ENCODE peak calls at places on chromosomes 6 and 20, in nine cellular contexts. T, E, P, U, R, H, G, W and C are unnamed samples.

GRCh38 chr20:3430376-3431069 is 23.1 kb upstream of the DNAAF9 start:
- DNase-seq in T (no peak), E (no peak), P (no peak), U (no peak), R (no peak), H (no peak), G (no peak), W (no peak), C (no peak)

GRCh38 chr20:17654649-17655285 is 27.3 kb downstream of the RRBP1 start:
- DNase-seq in T (no peak), E (peak), P (peak), U (peak), R (no peak), H (peak), G (peak), W (no peak), C (peak)

GRCh38 chr20:46011631-46012482 is 3.1 kb downstream of the MMP9 start:
- DNase-seq in T (peak), E (peak), P (no peak), U (no peak), R (no peak), H (peak), G (peak), W (peak), C (no peak)

GRCh38 chr6:112939543-112939942 is 592.4 kb downstream of the RFPL4B start:
- DNase-seq in T (no peak), E (no peak), P (no peak), U (no peak), R (no peak), H (no peak), G (peak), W (no peak), C (no peak)

GRCh38 chr6:158168054-158168303 is at the start of gene SERAC1:
- DNase-seq in T (no peak), E (no peak), P (no peak), U (no peak), R (no peak), H (no peak), G (no peak), W (no peak), C (no peak)

GRCh38 chr20:45944151-45944964 is 9.9 kb downstream of the PCIF1 start:
- DNase-seq in T (no peak), E (no peak), P (no peak), U (no peak), R (no peak), H (peak), G (no peak), W (no peak), C (no peak)

GRCh38 chr20:58818585-58819285 is 32.0 kb downstream of the GNAS-AS1 start:
- DNase-seq in T (no peak), E (no peak), P (no peak), U (no peak), R (no peak), H (no peak), G (peak), W (no peak), C (no peak)

GRCh38 chr6:137246801-137247202 is 27.6 kb upstream of the IFNGR1 start:
- DNase-seq in T (no peak), E (no peak), P (no peak), U (no peak), R (no peak), H (no peak), G (no peak), W (no peak), C (no peak)

GRCh38 chr6:68689910-68690309 is 54.8 kb downstream of the ADGRB3 start:
- DNase-seq in T (no peak), E (no peak), P (no peak), U (no peak), R (no peak), H (no peak), G (no peak), W (no peak), C (no peak)

GRCh38 chr6:28005975-28006374 is 48.9 kb downstream of the OR2B6 start:
- DNase-seq in T (no peak), E (no peak), P (no peak), U (no peak), R (no peak), H (no peak), G (no peak), W (no peak), C (no peak)

GRCh38 chr20:15682690-15683089 is 890.6 kb downstream of the KIF16B start:
- DNase-seq in T (no peak), E (no peak), P (peak), U (no peak), R (no peak), H (peak), G (peak), W (no peak), C (no peak)

GRCh38 chr6:64737418-64737817 is 969.6 kb downstream of the EYS start:
- DNase-seq in T (no peak), E (no peak), P (no peak), U (no peak), R (no peak), H (no peak), G (no peak), W (no peak), C (no peak)

GRCh38 chr20:11850901-11851300 is 66.8 kb upstream of the BTBD3 start:
- DNase-seq in T (no peak), E (no peak), P (peak), U (no peak), R (no peak), H (peak), G (peak), W (no peak), C (no peak)

GRCh38 chr6:30207619-30208295 is 5.4 kb downstream of the TRIM26 start:
- DNase-seq in T (peak), E (no peak), P (no peak), U (no peak), R (no peak), H (peak), G (peak), W (peak), C (no peak)
- H3K4me3 ChIP-seq in T (no peak), E (no peak), P (no peak), U (no peak), R (no peak), H (no peak), G (no peak), W (no peak), C (no peak)

GRCh38 chr6:37259191-37259590 is 1.2 kb upstream of the TMEM217 start:
- DNase-seq in T (no peak), E (no peak), P (no peak), U (no peak), R (no peak), H (no peak), G (no peak), W (no peak), C (no peak)
- H3K4me3 ChIP-seq in T (peak), E (peak), P (no peak), U (no peak), R (peak), H (no peak), G (peak), W (no peak), C (no peak)

GRCh38 chr20:62643521-62644043 is 1.3 kb downstream of the SLCO4A1 start:
- DNase-seq in T (no peak), E (no peak), P (no peak), U (no peak), R (no peak), H (peak), G (no peak), W (no peak), C (no peak)
- H3K4me3 ChIP-seq in T (peak), E (peak), P (no peak), U (peak), R (peak), H (peak), G (peak), W (no peak), C (no peak)

DNA sequence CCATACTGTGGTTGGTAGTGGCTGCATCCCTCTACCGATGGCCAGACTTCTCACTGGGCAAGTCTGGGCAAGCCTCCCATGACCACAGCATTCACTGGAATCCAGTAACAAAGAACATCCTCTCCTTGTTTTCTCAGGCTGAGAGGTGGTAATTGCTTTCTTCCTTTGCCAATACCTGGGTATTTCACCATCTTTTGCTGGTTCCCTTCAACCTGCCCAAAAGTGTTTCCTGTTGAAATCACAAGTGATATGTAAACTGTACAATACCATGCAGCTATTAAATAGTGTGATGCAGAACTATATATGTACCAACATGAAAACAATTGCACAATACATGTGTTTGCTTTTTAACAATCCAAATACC is at the start of gene PTCHD4:
- DNase-seq in T (peak), E (no peak), P (peak), U (no peak), R (no peak), H (peak), G (peak), W (no peak), C (no peak)
- H3K4me3 ChIP-seq in T (peak), E (peak), P (peak), U (no peak), R (peak), H (peak), G (peak), W (no peak), C (no peak)

DNA sequence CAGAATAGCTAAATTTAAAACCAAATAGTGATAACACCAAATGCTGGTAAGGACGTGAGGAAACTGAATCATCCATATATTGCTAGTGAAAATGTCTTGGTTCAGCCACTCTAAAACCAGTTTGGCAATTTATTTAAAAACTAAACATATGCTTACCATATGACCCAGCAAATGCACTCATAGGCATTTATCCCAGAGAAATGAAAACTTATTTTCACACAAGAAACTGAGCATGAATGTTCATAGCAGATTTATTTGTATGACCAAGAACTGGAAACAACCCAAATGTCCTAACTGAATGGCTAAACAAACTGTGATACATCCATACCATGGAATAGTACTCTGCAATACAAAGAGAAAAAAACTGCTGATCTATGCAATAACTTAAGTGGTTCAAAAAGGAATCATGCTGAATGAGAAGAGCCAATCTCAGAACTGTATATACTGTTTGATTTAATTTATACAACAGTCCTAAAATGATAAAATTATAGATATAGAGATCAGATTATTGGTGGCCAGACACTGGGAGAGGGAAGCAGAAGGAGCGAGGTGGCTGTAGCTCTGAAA is 115.6 kb upstream of the ADGRF1 start:
- DNase-seq in T (no peak), E (no peak), P (no peak), U (no peak), R (no peak), H (peak), G (peak), W (no peak), C (no peak)
- H3K4me3 ChIP-seq in T (no peak), E (no peak), P (no peak), U (no peak), R (no peak), H (no peak), G (no peak), W (no peak), C (no peak)

GRCh38 chr6:3209114-3210023 is 18.1 kb downstream of the TUBB2B start:
- DNase-seq in T (no peak), E (no peak), P (peak), U (no peak), R (no peak), H (peak), G (peak), W (peak), C (no peak)
- H3K4me3 ChIP-seq in T (no peak), E (no peak), P (peak), U (no peak), R (no peak), H (peak), G (peak), W (no peak), C (no peak)

GRCh38 chr20:36644032-36644712 is 1.8 kb downstream of the SLA2 start:
- DNase-seq in T (no peak), E (no peak), P (no peak), U (no peak), R (no peak), H (no peak), G (no peak), W (peak), C (no peak)
- H3K4me3 ChIP-seq in T (no peak), E (no peak), P (no peak), U (no peak), R (no peak), H (no peak), G (no peak), W (no peak), C (no peak)

GRCh38 chr6:97049254-97050004 is 124.9 kb downstream of the KLHL32 start:
- DNase-seq in T (no peak), E (no peak), P (no peak), U (no peak), R (no peak), H (peak), G (no peak), W (no peak), C (no peak)
- H3K4me3 ChIP-seq in T (no peak), E (no peak), P (no peak), U (no peak), R (no peak), H (no peak), G (no peak), W (no peak), C (no peak)

GRCh38 chr6:26089272-26089671 is 2.0 kb downstream of the HFE start:
- DNase-seq in T (no peak), E (no peak), P (no peak), U (no peak), R (no peak), H (no peak), G (no peak), W (no peak), C (no peak)

GRCh38 chr6:26087284-26088115 is at the start of gene HFE:
- DNase-seq in T (peak), E (peak), P (peak), U (no peak), R (no peak), H (peak), G (peak), W (peak), C (peak)

GRCh38 chr6:26086214-26086613 is 1.0 kb upstream of the HFE start:
- DNase-seq in T (no peak), E (no peak), P (no peak), U (no peak), R (no peak), H (no peak), G (no peak), W (no peak), C (no peak)

GRCh38 chr6:26092443-26092842 is 5.2 kb downstream of the HFE start:
- DNase-seq in T (no peak), E (no peak), P (no peak), U (no peak), R (no peak), H (no peak), G (no peak), W (no peak), C (no peak)

DNA sequence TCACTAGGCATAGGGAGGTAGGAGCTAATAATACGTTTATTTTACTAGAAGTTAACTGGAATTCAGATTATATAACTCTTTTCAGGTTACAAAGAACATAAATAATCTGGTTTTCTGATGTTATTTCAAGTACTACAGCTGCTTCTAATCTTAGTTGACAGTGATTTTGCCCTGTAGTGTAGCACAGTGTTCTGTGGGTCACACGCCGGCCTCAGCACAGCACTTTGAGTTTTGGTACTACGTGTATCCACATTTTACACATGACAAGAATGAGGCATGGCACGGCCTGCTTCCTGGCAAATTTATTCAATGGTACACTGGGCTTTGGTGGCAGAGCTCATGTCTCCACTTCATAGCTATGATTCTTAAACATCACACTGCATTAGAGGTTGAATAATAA is 1.1 kb downstream of the HFE start:
- DNase-seq in T (no peak), E (no peak), P (no peak), U (no peak), R (no peak), H (peak), G (peak), W (no peak), C (no peak)
- H3K4me3 ChIP-seq in T (peak), E (peak), P (peak), U (no peak), R (peak), H (peak), G (peak), W (no peak), C (no peak)